ENCODE peak calls at places on chromosomes 11 and 22, in six cellular contexts. Y is coronary artery, V is Calu3, E is GM13977, R is astrocyte of the spinal cord, O is nephron progenitor cell. X is an unnamed sample.

GRCh38 chr11:118924591-118925585 is 838 bp downstream of the BCL9L start:
- DNase-seq in E (peak), V (peak), R (no peak), Y (no peak), O (peak), X (peak)

GRCh38 chr11:114678125-114679036 is at the start of gene NXPE2:
- DNase-seq in V (no peak), R (peak), O (no peak), E (no peak), Y (no peak), X (no peak)

GRCh38 chr22:41923595-41924276 is 2.9 kb downstream of the TNFRSF13C start:
- DNase-seq in R (no peak), Y (no peak), E (no peak), O (no peak), V (no peak), X (no peak)

GRCh38 chr11:112062923-112063322 is 10.9 kb downstream of the PIH1D2 start:
- DNase-seq in R (no peak), E (no peak), Y (no peak), V (no peak), O (no peak), X (no peak)

GRCh38 chr22:17761145-17761488 is 13.2 kb downstream of the BID start:
- DNase-seq in R (no peak), Y (no peak), O (no peak), V (no peak), E (no peak), X (no peak)

GRCh38 chr11:47532597-47533213 is 20.2 kb downstream of the CELF1 start:
- DNase-seq in Y (no peak), V (no peak), O (no peak), R (no peak), E (no peak), X (no peak)

GRCh38 chr22:50524664-50525103 is 714 bp downstream of the SCO2 start:
- DNase-seq in V (no peak), R (peak), E (no peak), Y (no peak), O (no peak), X (no peak)

GRCh38 chr11:67996622-67997459 is 7.1 kb downstream of the UNC93B1 start:
- DNase-seq in R (no peak), V (peak), E (no peak), Y (peak), O (peak), X (no peak)

GRCh38 chr11:14065153-14065552 is 102.6 kb downstream of the SPON1 start:
- DNase-seq in E (no peak), R (no peak), O (no peak), Y (no peak), V (no peak), X (no peak)

GRCh38 chr11:68140496-68141246 is 19.5 kb upstream of the CHKA start:
- DNase-seq in E (no peak), Y (no peak), O (no peak), R (no peak), V (peak), X (no peak)

GRCh38 chr11:121338536-121338935 is 46.0 kb downstream of the SC5D start:
- DNase-seq in E (no peak), Y (no peak), V (no peak), O (no peak), R (no peak), X (no peak)

GRCh38 chr11:115869780-115870431 is 365.7 kb upstream of the CADM1 start:
- DNase-seq in O (peak), Y (no peak), R (peak), V (no peak), E (peak), X (peak)

GRCh38 chr11:28838741-28839140 is 730.6 kb downstream of the METTL15 start:
- DNase-seq in R (peak), E (no peak), V (no peak), Y (no peak), O (no peak), X (no peak)

GRCh38 chr22:38834215-38834953 is 9.4 kb downstream of the NPTXR start:
- DNase-seq in O (no peak), Y (no peak), V (no peak), R (no peak), E (no peak), X (no peak)

GRCh38 chr11:123454060-123454651 is 24.1 kb downstream of the GRAMD1B start:
- DNase-seq in E (no peak), V (no peak), Y (no peak), R (peak), O (no peak), X (no peak)

GRCh38 chr11:38019072-38019775 is 1421.2 kb upstream of the RAG2 start:
- DNase-seq in E (no peak), Y (no peak), R (peak), V (peak), O (no peak), X (no peak)
- TF ChIP-seq CTCF in E (no peak), Y (no peak), R (peak), V (no peak), O (no peak), X (no peak)

DNA sequence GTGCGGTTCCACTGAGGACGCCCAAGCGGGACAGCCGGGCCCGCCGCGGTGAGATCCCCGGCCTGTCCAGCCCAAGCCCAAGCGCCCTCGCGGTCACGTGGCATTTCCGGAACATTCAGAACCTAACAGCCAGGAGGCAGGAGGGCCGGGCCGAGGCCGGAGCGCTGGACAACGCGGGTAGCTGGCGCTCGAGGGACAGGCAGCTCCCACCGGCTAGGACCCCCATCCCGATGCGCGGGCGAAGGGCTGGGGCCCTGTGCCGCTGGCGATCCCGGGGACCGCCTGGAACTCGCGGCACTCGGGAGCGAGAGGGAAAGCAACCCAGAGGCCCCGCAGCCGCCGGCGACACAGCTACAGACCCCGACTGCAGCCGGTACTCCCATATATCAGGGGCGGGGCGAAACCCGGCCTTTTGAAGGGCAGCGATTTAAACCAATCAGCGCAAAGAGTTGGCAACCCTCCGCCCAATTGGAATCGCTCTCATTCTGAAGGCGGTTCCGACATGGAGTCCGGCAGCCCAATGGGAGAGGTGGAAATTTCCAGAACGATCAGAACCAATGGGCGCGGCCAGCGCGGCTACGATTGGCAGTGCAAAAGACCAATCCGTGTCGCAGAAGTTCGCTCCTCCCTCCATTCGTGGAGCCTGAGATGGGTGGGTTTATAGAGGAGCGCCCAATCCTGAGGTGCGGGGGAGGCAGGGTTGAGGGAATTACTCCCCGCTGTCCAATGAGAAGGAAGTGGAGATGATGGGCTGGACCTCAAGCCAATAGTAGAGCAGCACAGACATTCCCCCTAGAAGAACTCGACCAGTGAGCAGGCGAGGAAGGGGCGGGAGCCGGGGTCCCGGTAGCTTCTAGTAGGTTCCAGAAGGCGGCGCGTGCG is at the start of gene STIP1:
- DNase-seq in Y (peak), R (peak), O (peak), E (peak), V (peak), X (peak)
- TF ChIP-seq CTCF in Y (no peak), R (peak), O (no peak), E (peak), V (no peak), X (peak)

DNA sequence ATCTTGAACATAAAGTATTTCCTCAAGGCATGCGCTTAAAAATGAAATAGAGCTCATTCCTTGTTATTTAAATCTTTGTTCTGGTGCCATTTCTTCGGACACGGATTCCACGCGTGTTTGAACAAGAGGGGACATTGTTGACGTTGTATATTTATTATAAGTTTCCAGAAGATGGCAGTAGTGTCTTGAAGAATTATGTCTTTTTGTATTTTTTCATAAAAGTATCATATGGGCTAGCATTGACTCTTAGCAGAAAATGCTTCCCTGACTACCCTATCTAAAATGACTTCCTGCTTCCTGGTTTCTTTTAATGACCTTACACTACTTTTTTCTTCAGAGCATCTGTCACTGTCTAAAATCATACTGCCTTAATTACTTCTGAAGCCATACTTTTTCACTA is 20.4 kb downstream of the BIRC2 start:
- DNase-seq in E (no peak), O (no peak), Y (no peak), R (peak), V (no peak), X (no peak)
- TF ChIP-seq CTCF in E (peak), O (no peak), Y (no peak), R (no peak), V (peak), X (no peak)

GRCh38 chr11:15276616-15277015 is 161.9 kb downstream of the INSC start:
- DNase-seq in Y (no peak), R (peak), E (no peak), O (peak), V (no peak), X (peak)
- TF ChIP-seq CTCF in Y (no peak), R (peak), E (peak), O (peak), V (no peak), X (no peak)

GRCh38 chr11:35142481-35143207 is 3.7 kb downstream of the CD44 start:
- DNase-seq in V (peak), R (no peak), O (no peak), E (no peak), Y (no peak), X (peak)
- TF ChIP-seq CTCF in V (peak), R (no peak), O (no peak), E (no peak), Y (no peak), X (no peak)

GRCh38 chr11:132312616-132313210 is 942.3 kb downstream of the NTM start:
- DNase-seq in E (peak), V (no peak), O (peak), Y (no peak), R (peak), X (peak)
- TF ChIP-seq CTCF in E (peak), V (no peak), O (peak), Y (no peak), R (peak), X (peak)

GRCh38 chr11:77114089-77114463 is 11.4 kb downstream of the OMP start:
- DNase-seq in Y (no peak), O (no peak), E (no peak), V (no peak), R (no peak), X (no peak)

GRCh38 chr11:77115956-77116355 is 12.1 kb upstream of the MYO7A start:
- DNase-seq in Y (no peak), V (no peak), E (no peak), R (no peak), O (no peak), X (no peak)

GRCh38 chr11:77113382-77114088 is 10.9 kb downstream of the OMP start:
- DNase-seq in O (peak), R (peak), E (peak), Y (no peak), V (peak), X (peak)

GRCh38 chr11:77117485-77117884 is 10.6 kb upstream of the MYO7A start:
- DNase-seq in R (peak), E (no peak), V (no peak), O (no peak), Y (no peak), X (no peak)

GRCh38 chr11:77115181-77115611 is 12.6 kb downstream of the OMP start:
- DNase-seq in V (no peak), R (no peak), Y (no peak), O (no peak), E (no peak), X (no peak)
- TF ChIP-seq CTCF in V (no peak), R (peak), Y (no peak), O (no peak), E (no peak), X (no peak)

GRCh38 chr11:43810929-43811596 is 69.6 kb upstream of the ALKBH3 start:
- DNase-seq in O (no peak), R (no peak), E (no peak), Y (no peak), V (no peak), X (no peak)
- TF ChIP-seq CTCF in O (no peak), R (peak), E (no peak), Y (peak), V (no peak), X (no peak)

DNA sequence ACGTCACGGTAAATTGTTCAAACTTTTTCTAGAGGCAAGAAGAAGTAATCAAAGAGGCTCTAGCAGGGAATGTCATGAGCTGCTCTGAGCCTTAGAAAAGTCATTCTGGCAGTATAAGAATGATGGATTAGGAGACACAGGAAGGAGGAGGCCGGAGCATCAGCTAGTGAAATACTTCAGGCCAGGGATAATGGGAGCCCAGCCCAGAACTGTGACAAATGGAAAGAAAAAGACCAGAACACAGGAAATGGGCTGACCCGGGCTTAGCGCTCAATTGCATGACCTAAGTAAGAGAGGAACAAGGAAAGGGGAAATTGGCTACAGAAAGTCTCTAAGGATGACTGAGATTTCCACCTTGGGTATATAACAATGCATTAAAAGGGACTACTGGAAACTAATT is 108.6 kb downstream of the LARGE1 start:
- DNase-seq in Y (no peak), R (no peak), V (no peak), E (no peak), O (peak), X (no peak)
- TF ChIP-seq CTCF in Y (no peak), R (no peak), V (no peak), E (no peak), O (no peak), X (no peak)

DNA sequence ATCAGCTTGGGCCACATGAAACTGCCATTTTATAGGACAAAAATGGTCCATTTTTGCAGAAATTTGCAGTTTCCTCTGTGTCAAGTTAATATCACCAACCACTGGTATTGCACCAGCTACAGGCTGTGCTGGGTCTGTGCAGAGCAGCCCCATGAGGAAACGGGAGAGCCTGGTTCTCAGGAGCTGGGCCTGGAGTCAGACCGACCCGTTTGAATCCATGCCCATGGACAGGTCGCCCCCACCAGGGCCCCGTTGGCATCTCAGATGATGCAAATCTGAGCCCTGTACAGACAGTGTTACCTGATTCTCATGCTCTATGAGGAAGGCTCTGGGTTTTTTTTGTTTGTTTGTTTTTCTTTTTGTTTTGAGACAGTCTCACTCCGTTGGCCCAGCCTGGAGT is 9.8 kb upstream of the SEC14L6 start:
- DNase-seq in R (no peak), O (no peak), Y (no peak), E (no peak), V (peak), X (no peak)
- TF ChIP-seq CTCF in R (no peak), O (no peak), Y (no peak), E (no peak), V (no peak), X (no peak)